ENCODE peak calls at places on chromosomes 1 and 21, in nine cellular contexts. O is bronchial epithelial cell; J is NCI-H1092; K is anterior cingulate cortex; D is stimulated activated CD4-positive, alpha-beta T cell treated with anti-CD3 and anti-CD28 coated beads, Interleukin-4, amount 100 ng/mL, for 1 hour; L is A549; Q is HTR-8/SVneo; W is SJSA1; S is IMR-90. I is an unnamed sample.

GRCh38 chr1:204746838-204747442 is 61.4 kb upstream of the LRRN2 start:
- DNase-seq in S (peak), W (no peak), L (peak), Q (peak), D (peak), K (no peak), J (peak), O (peak), I (peak)

GRCh38 chr21:43187715-43188114 is 18.9 kb downstream of the CRYAA start:
- DNase-seq in J (no peak), S (no peak), Q (no peak), O (no peak), D (no peak), W (peak), K (no peak), L (no peak), I (no peak)

GRCh38 chr1:5459839-5460238 is 532.4 kb downstream of the NPHP4 start:
- DNase-seq in K (no peak), S (no peak), J (no peak), O (no peak), W (no peak), Q (no peak), D (no peak), L (no peak), I (no peak)

GRCh38 chr1:10939654-10940450 is 72.6 kb upstream of the TARDBP start:
- DNase-seq in J (no peak), W (no peak), D (peak), O (no peak), K (no peak), S (peak), L (no peak), Q (no peak), I (no peak)

GRCh38 chr21:18832950-18833349 is 429.4 kb upstream of the TMPRSS15 start:
- DNase-seq in J (no peak), O (peak), S (no peak), W (no peak), D (no peak), L (peak), Q (peak), K (no peak), I (peak)

GRCh38 chr1:225871374-225872074 is 10.7 kb downstream of the TMEM63A start:
- DNase-seq in J (peak), L (peak), Q (no peak), O (peak), S (no peak), D (no peak), W (no peak), K (no peak), I (no peak)

GRCh38 chr1:93641527-93641926 is 40.1 kb downstream of the BCAR3 start:
- DNase-seq in D (no peak), J (no peak), L (no peak), W (no peak), Q (no peak), K (no peak), S (peak), O (no peak), I (no peak)

GRCh38 chr1:26697978-26698849 is 2.4 kb downstream of the ARID1A start:
- DNase-seq in D (peak), Q (peak), S (peak), O (peak), J (peak), W (peak), K (peak), L (peak), I (peak)

GRCh38 chr1:204524986-204525385 is 8.8 kb downstream of the MDM4 start:
- DNase-seq in L (no peak), K (no peak), W (no peak), D (no peak), O (peak), Q (no peak), S (no peak), J (no peak), I (no peak)

GRCh38 chr1:160590488-160590887 is 11.2 kb upstream of the CD84 start:
- DNase-seq in K (no peak), L (no peak), S (no peak), O (no peak), W (no peak), J (no peak), Q (no peak), D (no peak), I (no peak)

GRCh38 chr1:52925571-52926005 is 1.5 kb upstream of the SCP2 start:
- DNase-seq in D (no peak), J (peak), Q (no peak), W (no peak), K (no peak), S (no peak), L (no peak), O (no peak), I (no peak)

GRCh38 chr1:121558514-121558913 is 373.7 kb downstream of the SRGAP2C start:
- DNase-seq in S (peak), O (peak), W (no peak), L (peak), Q (no peak), J (no peak), D (no peak), K (no peak), I (peak)

GRCh38 chr1:14849038-14849437 is 250.6 kb downstream of the KAZN start:
- DNase-seq in O (no peak), J (no peak), K (no peak), L (no peak), W (no peak), S (no peak), Q (no peak), D (no peak), I (no peak)

GRCh38 chr1:170562644-170563338 is 30.8 kb downstream of the GORAB start:
- DNase-seq in J (no peak), K (no peak), L (peak), S (peak), D (peak), Q (peak), W (peak), O (peak), I (peak)

GRCh38 chr1:61395156-61395555 is 312.8 kb downstream of the NFIA start:
- DNase-seq in L (no peak), W (no peak), J (no peak), K (no peak), O (no peak), S (no peak), D (no peak), Q (no peak), I (no peak)

GRCh38 chr1:241482761-241483250 is 36.7 kb downstream of the FH start:
- DNase-seq in Q (peak), D (no peak), O (peak), L (peak), K (no peak), W (no peak), S (peak), J (no peak), I (peak)

GRCh38 chr1:113088972-113089371 is 16.0 kb downstream of the LRIG2 start:
- DNase-seq in Q (no peak), O (no peak), J (no peak), W (no peak), D (no peak), L (no peak), S (no peak), K (no peak), I (no peak)

GRCh38 chr1:42385283-42385682 is 4.7 kb downstream of the RIMKLA start:
- DNase-seq in D (no peak), S (peak), L (peak), O (peak), J (no peak), W (no peak), K (no peak), Q (no peak), I (peak)

GRCh38 chr1:221919341-221919740 is 177.5 kb upstream of the DUSP10 start:
- DNase-seq in O (no peak), S (no peak), L (no peak), K (no peak), J (no peak), W (no peak), D (no peak), Q (no peak), I (no peak)

GRCh38 chr1:154445040-154445472 is 39.9 kb downstream of the IL6R start:
- DNase-seq in D (peak), J (no peak), L (no peak), K (no peak), O (peak), W (peak), S (peak), Q (peak), I (peak)

GRCh38 chr1:162823231-162823630 is 32.7 kb downstream of the HSD17B7 start:
- DNase-seq in S (no peak), K (no peak), D (no peak), Q (no peak), L (no peak), O (no peak), W (no peak), J (no peak), I (peak)

GRCh38 chr1:41678141-41678878 is 193.8 kb upstream of the EDN2 start:
- DNase-seq in K (no peak), S (peak), J (no peak), D (no peak), L (no peak), W (no peak), O (peak), Q (no peak), I (no peak)

GRCh38 chr1:58768971-58769808 is 14.7 kb downstream of the JUN start:
- DNase-seq in W (peak), D (peak), Q (no peak), S (peak), O (peak), L (peak), J (peak), K (peak), I (peak)

GRCh38 chr1:51348147-51348527 is 17.8 kb upstream of the TTC39A start:
- DNase-seq in D (no peak), J (no peak), L (no peak), K (no peak), Q (no peak), S (no peak), W (peak), O (no peak), I (no peak)